ENCODE peak calls at places on chromosomes 16 and 17, in nine cellular contexts. One of them, this sample, is unnamed.

GRCh38 chr17:55421179-55421934 is at the start of gene MMD:
- DNase-seq in substantia nigra: no peak
- DNase-seq in endothelial cell: peak
- DNase-seq in RPMI7951: no peak
- DNase-seq in H54: peak
- DNase-seq in Right ventricle myocardium superior: no peak
- DNase-seq in effector CD4-positive, alpha-beta T cell: peak
- DNase-seq in cardiac muscle cell: no peak
- DNase-seq in AG08395: peak
- DNase-seq in this sample: no peak

GRCh38 chr16:66493490-66494401 is 56.2 kb downstream of the TK2 start:
- DNase-seq in cardiac muscle cell: no peak
- DNase-seq in endothelial cell: no peak
- DNase-seq in effector CD4-positive, alpha-beta T cell: no peak
- DNase-seq in Right ventricle myocardium superior: no peak
- DNase-seq in AG08395: no peak
- DNase-seq in substantia nigra: no peak
- DNase-seq in RPMI7951: no peak
- DNase-seq in H54: no peak
- DNase-seq in this sample: no peak

GRCh38 chr17:81365148-81365600 is 30.1 kb upstream of the BAHCC1 start:
- DNase-seq in cardiac muscle cell: peak
- DNase-seq in substantia nigra: no peak
- DNase-seq in endothelial cell: no peak
- DNase-seq in effector CD4-positive, alpha-beta T cell: no peak
- DNase-seq in AG08395: peak
- DNase-seq in RPMI7951: no peak
- DNase-seq in H54: no peak
- DNase-seq in Right ventricle myocardium superior: no peak
- DNase-seq in this sample: no peak

GRCh38 chr16:52114414-52114813 is 432.5 kb downstream of the TOX3 start:
- DNase-seq in endothelial cell: no peak
- DNase-seq in Right ventricle myocardium superior: no peak
- DNase-seq in RPMI7951: peak
- DNase-seq in substantia nigra: no peak
- DNase-seq in cardiac muscle cell: no peak
- DNase-seq in H54: no peak
- DNase-seq in AG08395: no peak
- DNase-seq in effector CD4-positive, alpha-beta T cell: no peak
- DNase-seq in this sample: no peak

GRCh38 chr17:44587339-44587738 is 30.1 kb downstream of the FZD2 start:
- DNase-seq in RPMI7951: peak
- DNase-seq in substantia nigra: no peak
- DNase-seq in cardiac muscle cell: peak
- DNase-seq in AG08395: peak
- DNase-seq in endothelial cell: no peak
- DNase-seq in Right ventricle myocardium superior: peak
- DNase-seq in effector CD4-positive, alpha-beta T cell: no peak
- DNase-seq in H54: peak
- DNase-seq in this sample: no peak

GRCh38 chr17:9035249-9035648 is 13.9 kb downstream of the NTN1 start:
- DNase-seq in endothelial cell: no peak
- DNase-seq in effector CD4-positive, alpha-beta T cell: no peak
- DNase-seq in H54: no peak
- DNase-seq in Right ventricle myocardium superior: no peak
- DNase-seq in AG08395: no peak
- DNase-seq in cardiac muscle cell: no peak
- DNase-seq in substantia nigra: no peak
- DNase-seq in RPMI7951: no peak
- DNase-seq in this sample: no peak

GRCh38 chr16:77213542-77214108 is 14.4 kb downstream of the SYCE1L start:
- DNase-seq in RPMI7951: peak
- DNase-seq in endothelial cell: no peak
- DNase-seq in substantia nigra: peak
- DNase-seq in H54: peak
- DNase-seq in effector CD4-positive, alpha-beta T cell: no peak
- DNase-seq in cardiac muscle cell: no peak
- DNase-seq in Right ventricle myocardium superior: no peak
- DNase-seq in AG08395: peak
- DNase-seq in this sample: peak

GRCh38 chr17:64281962-64282752 is 19.1 kb upstream of the TEX2 start:
- DNase-seq in effector CD4-positive, alpha-beta T cell: peak
- DNase-seq in H54: peak
- DNase-seq in Right ventricle myocardium superior: peak
- DNase-seq in RPMI7951: peak
- DNase-seq in AG08395: peak
- DNase-seq in endothelial cell: peak
- DNase-seq in cardiac muscle cell: peak
- DNase-seq in substantia nigra: peak
- DNase-seq in this sample: peak

GRCh38 chr16:88392111-88392510 is 9.4 kb downstream of the ZNF469 start:
- DNase-seq in RPMI7951: no peak
- DNase-seq in AG08395: no peak
- DNase-seq in Right ventricle myocardium superior: no peak
- DNase-seq in substantia nigra: no peak
- DNase-seq in H54: no peak
- DNase-seq in effector CD4-positive, alpha-beta T cell: no peak
- DNase-seq in cardiac muscle cell: no peak
- DNase-seq in endothelial cell: no peak
- DNase-seq in this sample: no peak

GRCh38 chr17:73650147-73650546 is 5.9 kb upstream of the SDK2 start:
- DNase-seq in AG08395: no peak
- DNase-seq in substantia nigra: no peak
- DNase-seq in Right ventricle myocardium superior: no peak
- DNase-seq in cardiac muscle cell: peak
- DNase-seq in RPMI7951: no peak
- DNase-seq in effector CD4-positive, alpha-beta T cell: no peak
- DNase-seq in H54: no peak
- DNase-seq in endothelial cell: no peak
- DNase-seq in this sample: no peak